ENCODE peak calls at places on chromosome 10, in ten cellular contexts. One of them, this sample, is unnamed.

GRCh38 chr10:116870949-116871348 is 21.6 kb downstream of the ENO4 start:
- DNase-seq in thoracic aorta: no peak
- DNase-seq in GM23248: no peak
- DNase-seq in left ventricle myocardium inferior: no peak
- DNase-seq in CD8-positive, alpha-beta T cell: no peak
- DNase-seq in SJSA1: no peak
- DNase-seq in prostate gland: no peak
- DNase-seq in transverse colon: no peak
- DNase-seq in heart right ventricle: no peak
- DNase-seq in SK-N-SH: no peak
- DNase-seq in this sample: no peak

GRCh38 chr10:71486465-71487114 is 89.9 kb downstream of the CDH23 start:
- DNase-seq in GM23248: peak
- DNase-seq in SJSA1: no peak
- DNase-seq in CD8-positive, alpha-beta T cell: no peak
- DNase-seq in heart right ventricle: no peak
- DNase-seq in prostate gland: peak
- DNase-seq in SK-N-SH: peak
- DNase-seq in transverse colon: peak
- DNase-seq in left ventricle myocardium inferior: peak
- DNase-seq in thoracic aorta: no peak
- DNase-seq in this sample: no peak

GRCh38 chr10:103657061-103657591 is 163.6 kb downstream of the NEURL1 start:
- DNase-seq in CD8-positive, alpha-beta T cell: no peak
- DNase-seq in prostate gland: no peak
- DNase-seq in SK-N-SH: no peak
- DNase-seq in SJSA1: no peak
- DNase-seq in left ventricle myocardium inferior: no peak
- DNase-seq in heart right ventricle: no peak
- DNase-seq in GM23248: no peak
- DNase-seq in transverse colon: no peak
- DNase-seq in thoracic aorta: no peak
- DNase-seq in this sample: no peak

GRCh38 chr10:4131407-4132215 is 346.6 kb upstream of the KLF6 start:
- DNase-seq in CD8-positive, alpha-beta T cell: no peak
- DNase-seq in prostate gland: no peak
- DNase-seq in SK-N-SH: no peak
- DNase-seq in SJSA1: no peak
- DNase-seq in thoracic aorta: no peak
- DNase-seq in transverse colon: no peak
- DNase-seq in left ventricle myocardium inferior: no peak
- DNase-seq in heart right ventricle: no peak
- DNase-seq in GM23248: peak
- DNase-seq in this sample: no peak

GRCh38 chr10:106498675-106499074 is 665.8 kb downstream of the SORCS1 start:
- DNase-seq in SK-N-SH: no peak
- DNase-seq in GM23248: no peak
- DNase-seq in prostate gland: no peak
- DNase-seq in SJSA1: no peak
- DNase-seq in left ventricle myocardium inferior: no peak
- DNase-seq in CD8-positive, alpha-beta T cell: no peak
- DNase-seq in thoracic aorta: no peak
- DNase-seq in heart right ventricle: no peak
- DNase-seq in transverse colon: no peak
- DNase-seq in this sample: no peak

GRCh38 chr10:50373821-50374501 is 122.6 kb upstream of the ASAH2 start:
- DNase-seq in transverse colon: no peak
- DNase-seq in GM23248: peak
- DNase-seq in CD8-positive, alpha-beta T cell: no peak
- DNase-seq in SJSA1: no peak
- DNase-seq in prostate gland: no peak
- DNase-seq in thoracic aorta: no peak
- DNase-seq in left ventricle myocardium inferior: no peak
- DNase-seq in heart right ventricle: no peak
- DNase-seq in SK-N-SH: no peak
- DNase-seq in this sample: no peak

GRCh38 chr10:125258676-125259075 is 98.3 kb upstream of the CTBP2 start:
- DNase-seq in CD8-positive, alpha-beta T cell: peak
- DNase-seq in thoracic aorta: no peak
- DNase-seq in transverse colon: no peak
- DNase-seq in prostate gland: no peak
- DNase-seq in GM23248: no peak
- DNase-seq in SJSA1: peak
- DNase-seq in SK-N-SH: no peak
- DNase-seq in left ventricle myocardium inferior: no peak
- DNase-seq in heart right ventricle: no peak
- DNase-seq in this sample: no peak

GRCh38 chr10:125602825-125603224 is 80.1 kb downstream of the TEX36 start:
- DNase-seq in transverse colon: no peak
- DNase-seq in CD8-positive, alpha-beta T cell: no peak
- DNase-seq in thoracic aorta: no peak
- DNase-seq in heart right ventricle: no peak
- DNase-seq in left ventricle myocardium inferior: no peak
- DNase-seq in prostate gland: no peak
- DNase-seq in SK-N-SH: no peak
- DNase-seq in SJSA1: no peak
- DNase-seq in GM23248: no peak
- DNase-seq in this sample: no peak

GRCh38 chr10:22681301-22681700 is 33.1 kb downstream of the PIP4K2A start:
- DNase-seq in CD8-positive, alpha-beta T cell: peak
- DNase-seq in left ventricle myocardium inferior: no peak
- DNase-seq in prostate gland: no peak
- DNase-seq in heart right ventricle: no peak
- DNase-seq in SK-N-SH: no peak
- DNase-seq in transverse colon: no peak
- DNase-seq in GM23248: no peak
- DNase-seq in thoracic aorta: no peak
- DNase-seq in SJSA1: no peak
- DNase-seq in this sample: no peak

GRCh38 chr10:22679608-22680007 is 34.8 kb downstream of the PIP4K2A start:
- DNase-seq in CD8-positive, alpha-beta T cell: peak
- DNase-seq in SK-N-SH: no peak
- DNase-seq in left ventricle myocardium inferior: no peak
- DNase-seq in heart right ventricle: no peak
- DNase-seq in thoracic aorta: no peak
- DNase-seq in transverse colon: no peak
- DNase-seq in SJSA1: no peak
- DNase-seq in prostate gland: no peak
- DNase-seq in GM23248: no peak
- DNase-seq in this sample: no peak

GRCh38 chr10:22683995-22684305 is 30.4 kb downstream of the PIP4K2A start:
- DNase-seq in left ventricle myocardium inferior: no peak
- DNase-seq in prostate gland: no peak
- DNase-seq in heart right ventricle: no peak
- DNase-seq in thoracic aorta: no peak
- DNase-seq in CD8-positive, alpha-beta T cell: no peak
- DNase-seq in SJSA1: no peak
- DNase-seq in transverse colon: no peak
- DNase-seq in SK-N-SH: peak
- DNase-seq in GM23248: peak
- DNase-seq in this sample: no peak

GRCh38 chr10:22682237-22683192 is 31.9 kb downstream of the PIP4K2A start:
- DNase-seq in CD8-positive, alpha-beta T cell: peak
- DNase-seq in GM23248: peak
- DNase-seq in prostate gland: no peak
- DNase-seq in SJSA1: no peak
- DNase-seq in heart right ventricle: no peak
- DNase-seq in left ventricle myocardium inferior: no peak
- DNase-seq in SK-N-SH: no peak
- DNase-seq in transverse colon: peak
- DNase-seq in thoracic aorta: no peak
- DNase-seq in this sample: no peak

GRCh38 chr10:22681783-22682183 is 32.6 kb downstream of the PIP4K2A start:
- DNase-seq in left ventricle myocardium inferior: no peak
- DNase-seq in prostate gland: peak
- DNase-seq in CD8-positive, alpha-beta T cell: peak
- DNase-seq in SJSA1: no peak
- DNase-seq in heart right ventricle: no peak
- DNase-seq in thoracic aorta: no peak
- DNase-seq in transverse colon: no peak
- DNase-seq in SK-N-SH: no peak
- DNase-seq in GM23248: peak
- DNase-seq in this sample: no peak
- H3K27ac ChIP-seq in left ventricle myocardium inferior: no peak
- H3K27ac ChIP-seq in prostate gland: no peak
- H3K27ac ChIP-seq in CD8-positive, alpha-beta T cell: peak
- H3K27ac ChIP-seq in SJSA1: peak
- H3K27ac ChIP-seq in heart right ventricle: peak
- H3K27ac ChIP-seq in thoracic aorta: no peak
- H3K27ac ChIP-seq in transverse colon: peak
- H3K27ac ChIP-seq in SK-N-SH: peak
- H3K27ac ChIP-seq in GM23248: peak
- H3K27ac ChIP-seq in this sample: no peak

DNA sequence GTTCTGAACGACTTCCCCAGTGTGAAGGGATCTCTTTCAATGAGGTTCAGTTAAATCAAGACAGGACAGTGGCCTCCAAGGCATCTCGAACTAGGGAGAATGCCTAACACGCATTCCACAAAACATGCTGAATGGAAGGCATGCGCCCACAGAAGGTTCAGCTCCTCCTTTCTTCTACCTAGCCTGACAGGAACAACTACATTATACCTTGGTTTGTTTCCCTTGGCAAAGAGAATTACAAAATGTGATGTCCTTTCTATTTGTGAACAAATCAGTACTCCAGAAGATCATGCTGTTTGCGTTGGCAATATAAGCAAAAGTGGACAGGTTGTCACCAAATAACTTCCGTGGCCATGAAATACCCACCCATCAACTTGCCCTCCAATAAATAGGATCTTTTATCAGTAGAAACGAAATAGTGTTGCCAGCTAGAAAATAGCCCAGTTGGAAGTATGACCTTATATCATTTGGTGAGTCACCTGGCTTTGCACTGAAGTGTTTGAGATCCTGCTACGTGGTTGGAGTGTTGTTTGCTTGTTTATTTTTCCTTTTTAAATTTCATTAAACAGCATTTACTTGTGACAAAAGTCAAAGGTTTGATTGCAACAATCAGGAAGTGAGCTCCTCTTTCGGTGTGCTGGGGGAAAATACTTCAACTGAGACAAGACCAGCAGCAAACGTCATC is 117.0 kb upstream of the FAM204A start:
- DNase-seq in thoracic aorta: no peak
- DNase-seq in CD8-positive, alpha-beta T cell: no peak
- DNase-seq in prostate gland: peak
- DNase-seq in transverse colon: no peak
- DNase-seq in heart right ventricle: no peak
- DNase-seq in GM23248: peak
- DNase-seq in SK-N-SH: no peak
- DNase-seq in left ventricle myocardium inferior: no peak
- DNase-seq in SJSA1: no peak
- DNase-seq in this sample: no peak
- H3K4me3 ChIP-seq in thoracic aorta: no peak
- H3K4me3 ChIP-seq in CD8-positive, alpha-beta T cell: no peak
- H3K4me3 ChIP-seq in prostate gland: no peak
- H3K4me3 ChIP-seq in transverse colon: no peak
- H3K4me3 ChIP-seq in heart right ventricle: no peak
- H3K4me3 ChIP-seq in GM23248: peak
- H3K4me3 ChIP-seq in SK-N-SH: peak
- H3K4me3 ChIP-seq in left ventricle myocardium inferior: no peak
- H3K4me3 ChIP-seq in SJSA1: no peak
- H3K4me3 ChIP-seq in this sample: no peak

GRCh38 chr10:122953827-122954730 is at the start of gene C10orf88:
- DNase-seq in prostate gland: peak
- DNase-seq in CD8-positive, alpha-beta T cell: peak
- DNase-seq in heart right ventricle: peak
- DNase-seq in SK-N-SH: peak
- DNase-seq in SJSA1: peak
- DNase-seq in thoracic aorta: peak
- DNase-seq in transverse colon: peak
- DNase-seq in left ventricle myocardium inferior: peak
- DNase-seq in GM23248: peak
- DNase-seq in this sample: peak

GRCh38 chr10:122955892-122956291 is 1.9 kb upstream of the C10orf88 start:
- DNase-seq in heart right ventricle: no peak
- DNase-seq in GM23248: no peak
- DNase-seq in left ventricle myocardium inferior: no peak
- DNase-seq in prostate gland: no peak
- DNase-seq in SK-N-SH: no peak
- DNase-seq in thoracic aorta: no peak
- DNase-seq in SJSA1: no peak
- DNase-seq in CD8-positive, alpha-beta T cell: no peak
- DNase-seq in transverse colon: no peak
- DNase-seq in this sample: no peak

GRCh38 chr10:122949296-122949695 is 4.7 kb downstream of the C10orf88 start:
- DNase-seq in SK-N-SH: no peak
- DNase-seq in left ventricle myocardium inferior: no peak
- DNase-seq in transverse colon: no peak
- DNase-seq in heart right ventricle: no peak
- DNase-seq in GM23248: no peak
- DNase-seq in CD8-positive, alpha-beta T cell: no peak
- DNase-seq in SJSA1: no peak
- DNase-seq in prostate gland: no peak
- DNase-seq in thoracic aorta: no peak
- DNase-seq in this sample: no peak

GRCh38 chr10:122957474-122957873 is 3.4 kb upstream of the C10orf88 start:
- DNase-seq in transverse colon: no peak
- DNase-seq in GM23248: no peak
- DNase-seq in left ventricle myocardium inferior: no peak
- DNase-seq in CD8-positive, alpha-beta T cell: no peak
- DNase-seq in SJSA1: no peak
- DNase-seq in heart right ventricle: no peak
- DNase-seq in SK-N-SH: no peak
- DNase-seq in prostate gland: no peak
- DNase-seq in thoracic aorta: no peak
- DNase-seq in this sample: no peak

DNA sequence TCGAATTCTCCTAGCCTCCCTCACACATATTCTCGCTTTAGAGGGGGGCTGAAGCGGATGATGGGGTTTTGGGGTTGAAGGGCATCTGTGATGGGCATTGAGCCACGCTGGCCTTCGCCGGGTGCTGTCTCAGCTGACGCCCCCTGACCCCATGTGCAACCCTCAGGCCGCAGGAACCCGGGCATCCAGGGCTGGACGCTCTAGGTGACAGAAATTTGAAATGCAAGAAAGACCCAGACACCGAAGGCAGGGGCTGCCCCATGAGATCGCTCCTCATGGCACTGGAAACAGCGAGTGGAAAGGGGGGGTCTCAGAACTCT is 664 bp upstream of the C10orf88 start:
- DNase-seq in left ventricle myocardium inferior: peak
- DNase-seq in heart right ventricle: no peak
- DNase-seq in transverse colon: no peak
- DNase-seq in CD8-positive, alpha-beta T cell: no peak
- DNase-seq in thoracic aorta: no peak
- DNase-seq in prostate gland: no peak
- DNase-seq in GM23248: no peak
- DNase-seq in SK-N-SH: no peak
- DNase-seq in SJSA1: no peak
- DNase-seq in this sample: no peak
- H3K27ac ChIP-seq in left ventricle myocardium inferior: peak
- H3K27ac ChIP-seq in heart right ventricle: no peak
- H3K27ac ChIP-seq in transverse colon: no peak
- H3K27ac ChIP-seq in CD8-positive, alpha-beta T cell: no peak
- H3K27ac ChIP-seq in thoracic aorta: no peak
- H3K27ac ChIP-seq in prostate gland: no peak
- H3K27ac ChIP-seq in GM23248: no peak
- H3K27ac ChIP-seq in SK-N-SH: no peak
- H3K27ac ChIP-seq in SJSA1: no peak
- H3K27ac ChIP-seq in this sample: no peak

DNA sequence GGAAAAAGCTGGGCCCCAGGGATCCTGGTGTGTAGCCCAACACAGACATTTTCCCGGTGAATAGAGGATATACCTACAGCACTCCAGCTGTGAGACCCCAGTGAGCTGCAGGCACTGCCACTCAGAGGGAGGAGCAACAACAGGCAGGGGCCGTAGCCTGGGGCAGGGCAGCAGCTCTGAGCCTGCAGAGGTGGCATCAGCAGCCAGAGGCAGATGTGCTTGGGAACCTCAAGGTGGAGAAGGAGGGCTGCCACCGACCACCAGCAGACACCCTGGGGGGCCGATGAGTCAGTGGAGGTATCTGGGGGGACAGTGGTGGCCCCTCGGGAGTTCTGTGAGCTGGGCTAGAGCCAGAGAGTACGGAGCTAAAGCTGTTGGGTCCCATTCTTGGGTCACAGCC is 110.2 kb upstream of the GDF10 start:
- DNase-seq in thoracic aorta: no peak
- DNase-seq in left ventricle myocardium inferior: no peak
- DNase-seq in SK-N-SH: no peak
- DNase-seq in CD8-positive, alpha-beta T cell: peak
- DNase-seq in SJSA1: no peak
- DNase-seq in transverse colon: no peak
- DNase-seq in GM23248: no peak
- DNase-seq in heart right ventricle: no peak
- DNase-seq in prostate gland: no peak
- DNase-seq in this sample: no peak
- H3K4me3 ChIP-seq in thoracic aorta: no peak
- H3K4me3 ChIP-seq in left ventricle myocardium inferior: no peak
- H3K4me3 ChIP-seq in SK-N-SH: no peak
- H3K4me3 ChIP-seq in CD8-positive, alpha-beta T cell: no peak
- H3K4me3 ChIP-seq in SJSA1: no peak
- H3K4me3 ChIP-seq in transverse colon: no peak
- H3K4me3 ChIP-seq in GM23248: no peak
- H3K4me3 ChIP-seq in heart right ventricle: no peak
- H3K4me3 ChIP-seq in prostate gland: no peak
- H3K4me3 ChIP-seq in this sample: no peak

This sample was measured in pancreas.